ENCODE peak calls at places on chromosomes 13 and 19, in five cellular contexts. M, K, G, D and J are unnamed samples.

GRCh38 chr19:53772943-53773342 is 51.2 kb downstream of the NLRP12 start:
- DNase-seq in G (no peak), D (no peak), K (peak; percentile 78), M (peak; percentile 9), J (peak; percentile 42)

GRCh38 chr13:50613356-50613831 is 230.1 kb downstream of the DLEU7 start:
- DNase-seq in K (no peak), M (no peak), D (no peak), G (no peak), J (no peak)

GRCh38 chr19:10085641-10086031 is 481 bp upstream of the SHFL start:
- DNase-seq in D (no peak), G (no peak), M (no peak), K (no peak), J (no peak)

GRCh38 chr13:21673592-21674270 is 2.9 kb downstream of the FGF9 start:
- DNase-seq in D (peak; percentile 82), G (peak; percentile 57), K (peak; percentile 82), M (no peak), J (no peak)

GRCh38 chr19:53992815-53993214 is 1.4 kb downstream of the CACNG6 start:
- DNase-seq in D (no peak), M (no peak), G (no peak), K (no peak), J (no peak)

GRCh38 chr19:4061178-4061682 is 5.5 kb downstream of the ZBTB7A start:
- DNase-seq in K (no peak), M (peak; percentile 46), G (peak; percentile 94), D (peak; percentile 94), J (no peak)

GRCh38 chr19:49116544-49116943 is 2.4 kb downstream of the LIN7B start:
- DNase-seq in K (no peak), M (no peak), D (no peak), G (no peak), J (no peak)

GRCh38 chr13:48222358-48223015 is 10.5 kb upstream of the ITM2B start:
- DNase-seq in M (no peak), K (no peak), D (peak; percentile 75), G (no peak), J (no peak)

GRCh38 chr19:39174558-39175544 is 21.9 kb upstream of the NCCRP1 start:
- DNase-seq in M (no peak), G (no peak), D (no peak), K (no peak), J (no peak)

GRCh38 chr13:97938701-97939475 is 14.6 kb upstream of the IPO5 start:
- DNase-seq in G (no peak), K (no peak), D (no peak), M (no peak), J (no peak)

GRCh38 chr13:29507356-29507755 is 88.1 kb downstream of the SLC7A1 start:
- DNase-seq in D (peak; percentile 46), M (no peak), K (no peak), G (no peak), J (no peak)

GRCh38 chr13:106100261-106100919 is 435.1 kb downstream of the EFNB2 start:
- DNase-seq in M (no peak), G (no peak), K (peak; percentile 72), D (no peak), J (peak; percentile 92)

GRCh38 chr13:35780613-35781012 is 304.1 kb upstream of the MAB21L1 start:
- DNase-seq in M (no peak), D (no peak), G (no peak), K (no peak), J (no peak)

GRCh38 chr13:73367886-73368285 is 309.1 kb downstream of the KLF5 start:
- DNase-seq in M (no peak), K (no peak), G (no peak), D (no peak), J (no peak)

GRCh38 chr19:16457195-16457953 is 14.4 kb downstream of the EPS15L1 start:
- DNase-seq in D (no peak), G (peak; percentile 34), K (peak; percentile 54), M (no peak), J (no peak)

GRCh38 chr13:98293570-98294142 is 116.6 kb upstream of the RNF113B start:
- DNase-seq in K (no peak), D (no peak), M (no peak), G (no peak), J (no peak)

GRCh38 chr19:45577111-45577905 is 7.3 kb downstream of the OPA3 start:
- DNase-seq in G (peak; percentile 63), D (no peak), K (no peak), M (no peak), J (no peak)

DNA sequence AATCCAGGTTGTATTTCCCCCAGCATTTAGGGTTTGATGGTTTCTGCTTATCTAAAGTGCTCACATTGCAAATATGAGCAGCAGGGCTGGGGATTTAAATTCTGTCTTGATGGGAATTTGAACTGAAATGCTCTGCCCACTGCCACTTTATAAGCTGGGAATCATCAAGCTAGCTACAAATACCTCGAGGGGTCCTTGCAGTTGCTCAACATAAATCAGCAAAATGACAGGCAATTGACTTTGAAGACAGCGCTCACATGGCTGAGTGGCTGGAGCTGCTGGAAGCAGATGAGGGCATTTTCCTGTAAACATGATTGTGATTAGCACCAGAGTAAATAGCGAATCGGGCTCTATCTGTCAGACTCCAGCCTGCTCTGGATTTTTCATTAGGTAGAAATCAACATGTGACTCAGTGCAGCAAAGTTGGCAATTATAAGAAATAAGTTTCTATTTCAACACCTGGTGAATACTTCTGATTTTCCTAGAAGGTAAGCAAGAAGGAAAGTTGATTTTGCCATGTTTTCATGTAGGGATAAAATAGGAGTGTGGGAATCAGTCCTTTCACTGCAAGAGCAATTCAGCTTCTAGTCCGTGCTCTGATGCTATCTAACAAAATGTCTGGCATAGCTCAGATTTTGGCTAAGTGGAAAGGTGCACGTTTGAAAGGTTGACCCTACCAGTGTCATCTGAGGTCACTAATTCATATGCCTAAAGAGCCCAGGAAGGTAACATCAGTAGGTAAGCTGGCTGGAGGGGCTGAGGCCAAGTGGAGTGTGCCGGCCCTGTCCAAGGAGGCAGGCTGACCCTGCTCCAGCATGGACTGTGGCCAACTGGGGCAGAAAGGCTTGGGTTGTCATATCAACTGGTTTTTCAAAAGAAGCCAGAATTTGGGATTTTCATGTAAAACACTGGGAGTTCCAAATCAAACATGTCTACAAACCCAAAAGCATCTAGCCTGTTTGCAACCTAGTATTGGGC is 39.1 kb upstream of the MEDAG start:
- DNase-seq in D (no peak), M (no peak), K (no peak), G (no peak), J (no peak)
- H3K4me1 ChIP-seq in D (no peaks in the 10 kb centered on the region), M (peaks cover 78% of the 10 kb centered on the region), K (peaks cover 25% of the 10 kb centered on the region), G (no peaks in the 10 kb centered on the region), J (peaks cover 12% of the 10 kb centered on the region)

GRCh38 chr19:1765182-1765903 is 12.0 kb downstream of the ONECUT3 start:
- DNase-seq in K (peak; percentile 55), G (no peak), M (no peak), D (no peak), J (no peak)

GRCh38 chr19:1765904-1766799 is 12.8 kb downstream of the ONECUT3 start:
- DNase-seq in K (peak; percentile 48), D (no peak), M (no peak), G (no peak), J (no peak)

GRCh38 chr19:1767464-1767933 is 14.2 kb downstream of the ONECUT3 start:
- DNase-seq in D (no peak), G (peak; percentile 58), K (peak; percentile 95), M (no peak), J (no peak)

GRCh38 chr19:1768248-1768647 is 14.9 kb downstream of the ONECUT3 start:
- DNase-seq in K (peak; percentile 96), D (no peak), M (no peak), G (no peak), J (peak; percentile 49)

GRCh38 chr19:1766800-1767352 is 13.6 kb downstream of the ONECUT3 start:
- DNase-seq in K (peak; percentile 50), M (no peak), G (no peak), D (no peak), J (no peak)
- H3K27me3 ChIP-seq in K (peaks cover 63% of the 10 kb centered on the region), M (peaks cover 15% of the 10 kb centered on the region), G (peaks cover 33% of the 10 kb centered on the region), D (peaks cover 83% of the 10 kb centered on the region), J (peaks cover 62% of the 10 kb centered on the region)

GRCh38 chr19:51799998-51800848 is 5.3 kb downstream of the FPR3 start:
- DNase-seq in D (no peak), M (no peak), G (peak; percentile 23), K (no peak), J (no peak)
- H3K4me3 ChIP-seq in D (no peak overlapping the region), M (no peak overlapping the region), G (no peak overlapping the region), K (no peak overlapping the region), J (no peak overlapping the region)

DNA sequence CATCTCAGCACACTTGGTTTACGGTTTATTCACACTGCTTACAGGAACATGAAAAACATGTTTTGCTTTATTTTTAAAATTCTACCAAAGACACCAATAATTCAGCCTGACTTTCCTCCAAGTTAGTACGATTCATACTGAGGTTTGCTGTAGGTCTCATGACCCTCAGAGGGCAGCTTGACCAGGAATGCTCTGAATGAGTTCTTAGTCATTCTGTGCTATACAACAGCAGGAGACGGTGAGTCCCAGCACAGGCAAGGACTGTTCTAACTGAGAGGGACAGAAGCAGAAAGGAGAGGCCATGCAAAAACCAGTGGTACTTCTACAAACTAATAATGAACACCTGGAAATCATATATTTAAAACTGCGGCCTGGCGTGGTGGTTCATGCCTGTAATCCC is 6.4 kb downstream of the GRTP1 start:
- DNase-seq in K (no peak), D (no peak), M (no peak), G (no peak), J (no peak)
- H3K4me1 ChIP-seq in K (no peaks in the 10 kb centered on the region), D (no peaks in the 10 kb centered on the region), M (no peaks in the 10 kb centered on the region), G (no peaks in the 10 kb centered on the region), J (peaks cover 3% of the 10 kb centered on the region)

GRCh38 chr19:28885965-28886364 is 327.0 kb downstream of the UQCRFS1 start:
- DNase-seq in M (no peak), K (no peak), G (no peak), D (no peak), J (no peak)
- H3K27me3 ChIP-seq in M (no peaks in the 10 kb centered on the region), K (no peaks in the 10 kb centered on the region), G (no peaks in the 10 kb centered on the region), D (no peaks in the 10 kb centered on the region), J (no peaks in the 10 kb centered on the region)

GRCh38 chr19:6421075-6422014 is 3.3 kb downstream of the KHSRP start:
- DNase-seq in K (no peak), D (no peak), M (no peak), G (no peak), J (no peak)
- H3K4me3 ChIP-seq in K (no peak overlapping the region), D (no peak overlapping the region), M (no peak overlapping the region), G (no peak overlapping the region), J (no peak overlapping the region)